ENCODE peak calls at places on chromosomes 13 and 19, in four cellular contexts. J is K562, V is SK-N-SH, A is HepG2. D is an unnamed sample.

GRCh38 chr19:3275068-3275582 is 50.7 kb downstream of the CELF5 start:
- DNase-seq in A (peak; percentile 65), V (no peak), J (peak; percentile 62), D (peak; percentile 92)

GRCh38 chr13:92959790-92960189 is 266.8 kb upstream of the GPC6 start:
- DNase-seq in J (no peak), V (no peak), A (no peak), D (no peak)

GRCh38 chr19:15337202-15337601 is 4.9 kb upstream of the BRD4 start:
- DNase-seq in J (no peak), V (no peak), A (no peak), D (no peak)

GRCh38 chr19:17807731-17808316 is 12.9 kb downstream of the B3GNT3 start:
- DNase-seq in A (no peak), V (no peak), J (no peak), D (no peak)

GRCh38 chr19:40084948-40085347 is 5.8 kb downstream of the ZNF780A start:
- DNase-seq in J (peak; percentile 24), V (no peak), A (peak; percentile 90), D (no peak)

GRCh38 chr19:20662421-20663105 is 1.2 kb upstream of the ZNF626 start:
- DNase-seq in V (peak; percentile 3), A (no peak), J (no peak), D (no peak)

GRCh38 chr19:33815410-33816340 is 19.0 kb downstream of the KCTD15 start:
- DNase-seq in V (peak; percentile 55), A (no peak), J (peak; percentile 38), D (no peak)

GRCh38 chr19:28585796-28586195 is 627.2 kb downstream of the UQCRFS1 start:
- DNase-seq in A (no peak), J (no peak), V (no peak), D (no peak)

GRCh38 chr19:49347835-49348234 is 12.6 kb downstream of the CD37 start:
- DNase-seq in J (peak; percentile 74), A (peak; percentile 44), V (peak; percentile 66), D (peak; percentile 51)

GRCh38 chr19:28644261-28644660 is 568.7 kb downstream of the UQCRFS1 start:
- DNase-seq in V (no peak), J (no peak), A (no peak), D (no peak)

GRCh38 chr13:74287672-74288169 is 153.5 kb upstream of the KLF12 start:
- DNase-seq in V (peak; percentile 56), A (peak; percentile 89), J (no peak), D (peak; percentile 52)

GRCh38 chr19:55069137-55069858 is 6.3 kb upstream of the RDH13 start:
- DNase-seq in A (no peak), V (peak; percentile 66), J (peak; percentile 75), D (peak; percentile 50)

GRCh38 chr13:90238433-90238832 is 1109.1 kb upstream of the MIR17HG start:
- DNase-seq in V (no peak), J (no peak), A (no peak), D (no peak)

GRCh38 chr13:57409656-57410055 is 221.9 kb upstream of the PCDH17 start:
- DNase-seq in V (no peak), J (no peak), A (no peak), D (no peak)

GRCh38 chr13:25252229-25252628 is 35.1 kb downstream of the MTMR6 start:
- DNase-seq in J (no peak), A (no peak), V (no peak), D (no peak)

GRCh38 chr13:33743438-33744368 is 74.2 kb upstream of the RFC3 start:
- DNase-seq in V (no peak), A (peak; percentile 10), J (no peak), D (no peak)

GRCh38 chr13:36718686-36719085 is 44.9 kb downstream of the SERTM1 start:
- DNase-seq in J (no peak), A (peak; percentile 50), V (no peak), D (no peak)

GRCh38 chr19:45558399-45558878 is 26.2 kb downstream of the OPA3 start:
- DNase-seq in J (peak; percentile 84), A (peak; percentile 73), V (peak; percentile 66), D (peak; percentile 78)

GRCh38 chr13:97005631-97006262 is 11.5 kb upstream of the OXGR1 start:
- DNase-seq in A (no peak), V (no peak), J (no peak), D (no peak)
- TF ChIP-seq FOXJ3 in A (no peak), V (no peak), J (no peak), D (no peak)

GRCh38 chr19:10152100-10152499 is 32.4 kb upstream of the EIF3G start:
- DNase-seq in A (no peak), J (no peak), V (no peak), D (no peak)
- TF ChIP-seq FOXJ3 in A (no peak), J (no peak), V (no peak), D (no peak)

GRCh38 chr13:44386932-44387556 is 13.4 kb downstream of the SERP2 start:
- DNase-seq in A (no peak), J (peak; percentile 89), V (no peak), D (no peak)

GRCh38 chr13:44393391-44393790 is 19.8 kb downstream of the SERP2 start:
- DNase-seq in J (no peak), A (no peak), V (no peak), D (no peak)

GRCh38 chr13:44388427-44388826 is 14.8 kb downstream of the SERP2 start:
- DNase-seq in A (peak; percentile 31), J (peak; percentile 73), V (peak; percentile 47), D (peak; percentile 24)

GRCh38 chr13:44389003-44389666 is 15.5 kb downstream of the SERP2 start:
- DNase-seq in V (no peak), A (no peak), J (no peak), D (no peak)

DNA sequence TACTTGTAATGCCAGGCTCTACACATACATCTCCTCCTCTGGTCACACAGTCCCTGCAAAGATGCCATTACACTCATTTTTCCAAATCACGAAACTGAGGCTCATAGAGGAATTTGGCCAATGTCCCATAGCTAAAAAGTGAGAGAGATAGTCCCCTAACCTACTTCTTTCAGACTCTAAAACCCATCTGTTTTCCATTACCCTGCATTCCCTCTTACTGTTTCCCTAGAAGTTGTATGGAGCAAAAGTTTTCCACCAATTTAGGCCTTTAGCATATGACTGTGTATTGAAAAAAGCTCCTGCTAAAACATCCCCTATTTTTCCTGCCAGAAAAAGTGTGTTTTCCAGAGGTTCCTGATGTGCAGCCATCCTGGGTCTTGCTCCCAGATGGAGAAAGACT is 16.2 kb downstream of the SERP2 start:
- DNase-seq in J (no peak), V (no peak), A (no peak), D (no peak)
- TF ChIP-seq FOXJ3 in J (no peak), V (no peak), A (no peak), D (no peak)

GRCh38 chr13:113531041-113531873 is 40.7 kb upstream of the DCUN1D2 start:
- DNase-seq in A (no peak), J (no peak), V (no peak), D (peak; percentile 6)
- TF ChIP-seq FOXJ3 in A (no peak), J (no peak), V (no peak), D (no peak)

GRCh38 chr13:31009166-31009565 is 76.7 kb downstream of the TEX26 start:
- DNase-seq in J (no peak), V (no peak), A (no peak), D (no peak)

GRCh38 chr13:31007392-31007791 is 74.9 kb downstream of the TEX26 start:
- DNase-seq in V (peak; percentile 60), J (no peak), A (no peak), D (no peak)

GRCh38 chr13:31011193-31011860 is 78.9 kb downstream of the TEX26 start:
- DNase-seq in A (no peak), J (no peak), V (no peak), D (no peak)

GRCh38 chr13:31005066-31005465 is 72.6 kb downstream of the TEX26 start:
- DNase-seq in A (no peak), J (no peak), V (no peak), D (no peak)

GRCh38 chr13:31008400-31009115 is 76.1 kb downstream of the TEX26 start:
- DNase-seq in A (no peak), J (no peak), V (no peak), D (no peak)
- TF ChIP-seq FOXJ3 in A (no peak), J (no peak), V (no peak), D (no peak)

DNA sequence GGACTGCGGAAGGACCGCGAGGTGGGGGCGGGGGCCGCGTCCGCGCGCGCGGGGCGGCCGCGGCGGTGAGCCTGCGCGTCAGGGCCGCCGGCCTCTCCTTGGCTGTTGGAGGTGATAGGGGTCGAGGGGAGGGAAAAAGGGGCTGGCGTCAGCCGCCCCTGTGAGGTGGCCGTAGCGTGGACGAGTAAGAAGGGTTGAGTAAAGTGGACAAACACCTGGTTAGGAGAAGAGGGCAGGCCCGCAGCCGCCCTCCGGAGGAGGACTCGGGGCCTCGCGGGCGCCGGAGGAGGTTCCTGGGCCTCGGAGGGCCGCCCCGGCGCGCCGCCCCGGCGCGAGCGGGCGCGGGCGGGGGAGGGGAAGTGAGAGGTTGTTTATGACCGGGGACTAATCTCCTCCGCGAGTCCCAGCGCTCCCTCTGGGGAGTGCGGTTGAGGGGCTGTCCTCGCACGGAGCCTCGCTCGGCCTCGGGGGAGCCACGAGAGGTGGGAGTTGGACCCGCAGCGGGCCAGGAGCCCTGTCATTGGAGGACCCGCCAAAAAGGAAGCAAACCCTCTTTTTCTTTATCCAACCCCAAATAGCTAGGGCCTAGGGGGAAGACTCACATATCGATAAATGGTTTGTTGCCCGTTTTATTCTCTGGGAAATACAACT is 597 bp upstream of the INTS6 start:
- DNase-seq in V (peak; percentile 84), J (peak; percentile 86), A (peak; percentile 90), D (peak; percentile 66)
- TF ChIP-seq FOXJ3 in V (no peak), J (no peak), A (no peak), D (no peak)

GRCh38 chr13:111614613-111615012 is 294.2 kb downstream of the TEX29 start:
- DNase-seq in V (no peak), J (no peak), A (no peak), D (no peak)
- TF ChIP-seq FOXJ3 in V (no peak), J (no peak), A (no peak), D (no peak)

GRCh38 chr13:46778095-46778494 is 18.9 kb downstream of the ESD start:
- DNase-seq in A (no peak), J (no peak), V (no peak), D (no peak)
- TF ChIP-seq FOXJ3 in A (no peak), J (no peak), V (no peak), D (no peak)

GRCh38 chr13:42708391-42708790 is 73.0 kb upstream of the FAM216B start:
- DNase-seq in V (no peak), A (no peak), J (no peak), D (no peak)
- TF ChIP-seq FOXJ3 in V (no peak), A (no peak), J (no peak), D (no peak)

GRCh38 chr13:21040120-21040834 is 21.1 kb downstream of the LATS2 start:
- DNase-seq in A (no peak), V (no peak), J (no peak), D (no peak)

GRCh38 chr13:21046203-21046602 is 15.2 kb downstream of the LATS2 start:
- DNase-seq in A (no peak), J (no peak), V (no peak), D (no peak)

GRCh38 chr13:21045101-21045500 is 16.3 kb downstream of the LATS2 start:
- DNase-seq in J (no peak), V (no peak), A (no peak), D (no peak)

GRCh38 chr13:21047087-21047486 is 14.3 kb downstream of the LATS2 start:
- DNase-seq in V (no peak), J (no peak), A (no peak), D (no peak)

DNA sequence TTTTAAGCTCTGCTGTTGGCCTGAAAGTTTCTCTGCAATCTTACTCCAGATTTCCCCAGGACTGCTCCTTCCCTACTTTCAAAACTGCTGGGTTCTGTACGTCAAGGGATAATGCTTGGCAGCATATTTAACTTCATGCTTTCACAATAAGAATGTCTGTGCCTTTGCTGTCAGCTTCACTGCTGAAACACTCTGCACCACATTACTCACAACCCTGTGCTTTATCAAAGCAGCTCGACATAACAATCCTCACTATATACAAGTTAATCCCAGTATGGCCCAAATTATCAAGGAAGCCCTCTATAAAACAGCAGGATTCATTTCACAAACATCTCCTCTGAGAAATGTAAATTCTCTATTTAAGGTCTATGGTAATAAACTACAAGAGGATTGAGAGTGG is 17.5 kb downstream of the LATS2 start:
- DNase-seq in A (no peak), V (no peak), J (no peak), D (no peak)
- TF ChIP-seq FOXJ3 in A (no peak), V (no peak), J (no peak), D (no peak)